ENCODE peak calls at places on chromosome 3, in four cellular contexts. One of them, this sample, is unnamed.

GRCh38 chr3:1462916-1463315 is 370.1 kb downstream of the CNTN6 start:
- DNase-seq in transverse colon: no peak
- DNase-seq in tibial nerve: no peak
- DNase-seq in stomach: no peak
- DNase-seq in this sample: no peak

GRCh38 chr3:61537366-61537765 is 24.0 kb upstream of the PTPRG start:
- DNase-seq in transverse colon: no peak
- DNase-seq in tibial nerve: no peak
- DNase-seq in stomach: no peak
- DNase-seq in this sample: no peak

GRCh38 chr3:32493437-32494414 is 8.9 kb downstream of the CMTM6 start:
- DNase-seq in transverse colon: no peak
- DNase-seq in tibial nerve: no peak
- DNase-seq in stomach: no peak
- DNase-seq in this sample: no peak

GRCh38 chr3:61913657-61914056 is 352.3 kb downstream of the PTPRG start:
- DNase-seq in transverse colon: no peak
- DNase-seq in tibial nerve: no peak
- DNase-seq in stomach: no peak
- DNase-seq in this sample: no peak

GRCh38 chr3:43892535-43892934 is 201.8 kb downstream of the ABHD5 start:
- DNase-seq in transverse colon: no peak
- DNase-seq in tibial nerve: no peak
- DNase-seq in stomach: no peak
- DNase-seq in this sample: no peak

GRCh38 chr3:134650431-134651346 is at the start of gene KY:
- DNase-seq in transverse colon: peak
- DNase-seq in tibial nerve: no peak
- DNase-seq in stomach: peak
- DNase-seq in this sample: no peak

GRCh38 chr3:181700168-181701087 is 11.3 kb upstream of the SOX2 start:
- DNase-seq in transverse colon: peak
- DNase-seq in tibial nerve: no peak
- DNase-seq in stomach: peak
- DNase-seq in this sample: no peak

GRCh38 chr3:75171632-75172230 is 492.4 kb upstream of the FRG2C start:
- DNase-seq in transverse colon: no peak
- DNase-seq in tibial nerve: no peak
- DNase-seq in stomach: no peak
- DNase-seq in this sample: no peak

GRCh38 chr3:13670292-13670691 is 121.4 kb downstream of the FBLN2 start:
- DNase-seq in transverse colon: no peak
- DNase-seq in tibial nerve: no peak
- DNase-seq in stomach: no peak
- DNase-seq in this sample: no peak

GRCh38 chr3:124559650-124560405 is 170.4 kb upstream of the UMPS start:
- DNase-seq in transverse colon: peak
- DNase-seq in tibial nerve: peak
- DNase-seq in stomach: peak
- DNase-seq in this sample: peak

GRCh38 chr3:169562988-169563774 is 100.3 kb downstream of the MECOM start:
- DNase-seq in transverse colon: no peak
- DNase-seq in tibial nerve: no peak
- DNase-seq in stomach: no peak
- DNase-seq in this sample: no peak

GRCh38 chr3:71551286-71551919 is 32.1 kb downstream of the FOXP1 start:
- DNase-seq in transverse colon: no peak
- DNase-seq in tibial nerve: no peak
- DNase-seq in stomach: no peak
- DNase-seq in this sample: no peak

GRCh38 chr3:194056731-194057415 is 79.1 kb upstream of the HES1 start:
- DNase-seq in transverse colon: no peak
- DNase-seq in tibial nerve: no peak
- DNase-seq in stomach: no peak
- DNase-seq in this sample: no peak

GRCh38 chr3:71131893-71132314 is 451.6 kb downstream of the FOXP1 start:
- DNase-seq in transverse colon: no peak
- DNase-seq in tibial nerve: no peak
- DNase-seq in stomach: no peak
- DNase-seq in this sample: no peak

GRCh38 chr3:11995061-11995460 is 9.1 kb upstream of the SYN2 start:
- DNase-seq in transverse colon: no peak
- DNase-seq in tibial nerve: no peak
- DNase-seq in stomach: no peak
- DNase-seq in this sample: no peak

GRCh38 chr3:48405971-48406370 is 23.9 kb downstream of the PLXNB1 start:
- DNase-seq in transverse colon: no peak
- DNase-seq in tibial nerve: peak
- DNase-seq in stomach: no peak
- DNase-seq in this sample: no peak

GRCh38 chr3:57577786-57578185 is 19.4 kb downstream of the ARF4 start:
- DNase-seq in transverse colon: no peak
- DNase-seq in tibial nerve: no peak
- DNase-seq in stomach: no peak
- DNase-seq in this sample: no peak

GRCh38 chr3:113436794-113437193 is 4.5 kb downstream of the CFAP44 start:
- DNase-seq in transverse colon: no peak
- DNase-seq in tibial nerve: no peak
- DNase-seq in stomach: no peak
- DNase-seq in this sample: no peak

GRCh38 chr3:196569003-196569516 is 600 bp downstream of the FBXO45 start:
- DNase-seq in transverse colon: peak
- DNase-seq in tibial nerve: no peak
- DNase-seq in stomach: peak
- DNase-seq in this sample: peak

GRCh38 chr3:31377045-31377642 is 155.6 kb upstream of the STT3B start:
- DNase-seq in transverse colon: no peak
- DNase-seq in tibial nerve: no peak
- DNase-seq in stomach: peak
- DNase-seq in this sample: no peak

GRCh38 chr3:27722957-27723802 is 1.1 kb upstream of the EOMES start:
- DNase-seq in transverse colon: no peak
- DNase-seq in tibial nerve: no peak
- DNase-seq in stomach: no peak
- DNase-seq in this sample: no peak

GRCh38 chr3:52067046-52067445 is 10.7 kb upstream of the DUSP7 start:
- DNase-seq in transverse colon: no peak
- DNase-seq in tibial nerve: no peak
- DNase-seq in stomach: no peak
- DNase-seq in this sample: no peak
- TF ChIP-seq EP300 in transverse colon: no peak
- TF ChIP-seq EP300 in tibial nerve: no peak
- TF ChIP-seq EP300 in stomach: no peak
- TF ChIP-seq EP300 in this sample: no peak

DNA sequence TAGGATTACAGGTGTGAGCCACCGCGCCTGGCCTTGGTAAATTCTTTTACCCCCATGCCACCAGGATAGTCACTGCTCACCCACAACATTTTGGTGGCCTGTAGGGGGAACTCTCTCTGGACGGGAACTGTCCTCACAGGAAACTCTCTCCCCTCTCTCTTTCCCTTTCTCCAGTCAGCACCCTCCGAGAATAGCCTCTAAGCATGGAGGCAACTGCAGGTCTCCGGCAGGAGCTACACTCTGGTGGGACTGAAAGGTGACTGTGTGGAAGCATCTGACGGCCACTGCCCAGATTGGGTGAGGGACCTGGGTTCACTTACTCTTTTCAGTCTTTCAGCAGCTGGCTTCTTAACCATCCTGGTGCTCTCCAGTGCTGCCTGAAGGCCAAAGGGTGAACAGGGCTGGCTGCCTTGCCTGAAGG is 21.3 kb downstream of the TRANK1 start:
- DNase-seq in transverse colon: no peak
- DNase-seq in tibial nerve: no peak
- DNase-seq in stomach: no peak
- DNase-seq in this sample: no peak
- TF ChIP-seq EP300 in transverse colon: no peak
- TF ChIP-seq EP300 in tibial nerve: no peak
- TF ChIP-seq EP300 in stomach: no peak
- TF ChIP-seq EP300 in this sample: no peak

GRCh38 chr3:171384101-171384891 is 75.9 kb downstream of the TNIK start:
- DNase-seq in transverse colon: no peak
- DNase-seq in tibial nerve: no peak
- DNase-seq in stomach: no peak
- DNase-seq in this sample: no peak
- TF ChIP-seq EP300 in transverse colon: no peak
- TF ChIP-seq EP300 in tibial nerve: no peak
- TF ChIP-seq EP300 in stomach: no peak
- TF ChIP-seq EP300 in this sample: no peak

GRCh38 chr3:42349765-42350594 is 60.4 kb downstream of the LYZL4 start:
- DNase-seq in transverse colon: no peak
- DNase-seq in tibial nerve: no peak
- DNase-seq in stomach: no peak
- DNase-seq in this sample: no peak
- TF ChIP-seq EP300 in transverse colon: no peak
- TF ChIP-seq EP300 in tibial nerve: no peak
- TF ChIP-seq EP300 in stomach: no peak
- TF ChIP-seq EP300 in this sample: no peak

GRCh38 chr3:115062412-115062956 is 84.6 kb downstream of the ZBTB20 start:
- DNase-seq in transverse colon: no peak
- DNase-seq in tibial nerve: no peak
- DNase-seq in stomach: no peak
- DNase-seq in this sample: no peak
- TF ChIP-seq EP300 in transverse colon: no peak
- TF ChIP-seq EP300 in tibial nerve: no peak
- TF ChIP-seq EP300 in stomach: no peak
- TF ChIP-seq EP300 in this sample: no peak

GRCh38 chr3:84108442-84108971 is 850.3 kb upstream of the CADM2 start:
- DNase-seq in transverse colon: no peak
- DNase-seq in tibial nerve: no peak
- DNase-seq in stomach: no peak
- DNase-seq in this sample: no peak
- TF ChIP-seq EP300 in transverse colon: no peak
- TF ChIP-seq EP300 in tibial nerve: no peak
- TF ChIP-seq EP300 in stomach: no peak
- TF ChIP-seq EP300 in this sample: no peak

This sample was measured in suprapubic skin.